ENCODE peak calls at places on chromosome 5, in seven cellular contexts. Z, I, N, P, M, F and O are unnamed samples.

GRCh38 chr5:95934207-95934804 is 27.3 kb downstream of the ELL2 start:
- DNase-seq in N (no peak), Z (no peak), F (no peak), I (no peak), P (no peak), M (no peak), O (no peak)

GRCh38 chr5:68529581-68529980 is 314.0 kb downstream of the PIK3R1 start:
- DNase-seq in M (no peak), I (no peak), P (no peak), F (peak), Z (no peak), N (no peak), O (no peak)

GRCh38 chr5:74326571-74327338 is 313.8 kb downstream of the ENC1 start:
- DNase-seq in N (no peak), Z (peak), M (no peak), P (no peak), I (peak), F (peak), O (no peak)

GRCh38 chr5:22431406-22431805 is 421.7 kb downstream of the CDH12 start:
- DNase-seq in M (no peak), F (no peak), I (peak), P (no peak), Z (no peak), N (no peak), O (no peak)

GRCh38 chr5:137184734-137185133 is 314.4 kb downstream of the SPOCK1 start:
- DNase-seq in M (no peak), F (no peak), P (no peak), Z (no peak), N (no peak), I (no peak), O (no peak)

GRCh38 chr5:159522841-159523240 is 192.6 kb upstream of the IL12B start:
- DNase-seq in F (no peak), Z (no peak), N (no peak), M (no peak), P (no peak), I (no peak), O (no peak)

GRCh38 chr5:37738057-37738691 is 101.7 kb downstream of the GDNF start:
- DNase-seq in I (no peak), P (peak), F (peak), N (no peak), M (no peak), Z (no peak), O (no peak)

GRCh38 chr5:61637566-61637965 is 305.5 kb downstream of the ZSWIM6 start:
- DNase-seq in N (no peak), Z (no peak), M (no peak), P (no peak), F (no peak), I (no peak), O (no peak)

GRCh38 chr5:173953528-173954090 is 35.4 kb upstream of the C5orf47 start:
- DNase-seq in M (no peak), F (peak), I (peak), Z (no peak), P (no peak), N (no peak), O (peak)

GRCh38 chr5:10762776-10763500 is 1.9 kb upstream of the DAP start:
- DNase-seq in N (no peak), I (no peak), Z (peak), P (no peak), M (no peak), F (peak), O (peak)

GRCh38 chr5:75275736-75276135 is 39.1 kb upstream of the ANKRD31 start:
- DNase-seq in F (no peak), Z (no peak), I (no peak), M (no peak), P (no peak), N (no peak), O (no peak)

GRCh38 chr5:128644863-128645262 is 106.8 kb upstream of the FBN2 start:
- DNase-seq in I (no peak), Z (no peak), N (no peak), F (peak), P (no peak), M (no peak), O (no peak)

GRCh38 chr5:172858990-172859811 is 25.1 kb downstream of the ERGIC1 start:
- DNase-seq in Z (no peak), M (peak), F (peak), N (no peak), P (peak), I (peak), O (peak)

GRCh38 chr5:5183192-5183699 is 43.1 kb downstream of the ADAMTS16 start:
- DNase-seq in I (no peak), Z (no peak), F (no peak), P (no peak), N (peak), M (no peak), O (no peak)

GRCh38 chr5:89351975-89352374 is 469.0 kb upstream of the MEF2C start:
- DNase-seq in N (no peak), I (no peak), P (no peak), F (peak), M (no peak), Z (no peak), O (no peak)

GRCh38 chr5:107544967-107545366 is 125.8 kb downstream of the EFNA5 start:
- DNase-seq in M (no peak), Z (no peak), I (no peak), F (no peak), N (no peak), P (no peak), O (no peak)

GRCh38 chr5:19920761-19921160 is 67.2 kb downstream of the CDH18 start:
- DNase-seq in P (no peak), F (peak), I (no peak), M (no peak), Z (no peak), N (no peak), O (no peak)

GRCh38 chr5:35098214-35098613 is 50.5 kb upstream of the AGXT2 start:
- DNase-seq in M (no peak), N (no peak), Z (no peak), F (no peak), P (no peak), I (no peak), O (no peak)

GRCh38 chr5:138745268-138745667 is 8.0 kb upstream of the CTNNA1 start:
- DNase-seq in F (no peak), M (no peak), I (no peak), Z (no peak), P (no peak), N (no peak), O (no peak)

GRCh38 chr5:96565843-96566242 is 96.3 kb upstream of the CAST start:
- DNase-seq in M (no peak), I (peak), Z (no peak), P (no peak), N (no peak), F (peak), O (no peak)

GRCh38 chr5:432201-432927 is 10.6 kb upstream of the EXOC3 start:
- DNase-seq in P (no peak), N (no peak), M (no peak), I (no peak), Z (no peak), F (no peak), O (no peak)

GRCh38 chr5:179606071-179606909 is 17.2 kb downstream of the HNRNPH1 start:
- DNase-seq in I (no peak), N (peak), P (no peak), M (no peak), F (no peak), Z (no peak), O (no peak)

GRCh38 chr5:179606910-179607448 is 16.5 kb downstream of the HNRNPH1 start:
- DNase-seq in P (no peak), I (no peak), N (peak), F (no peak), Z (no peak), M (no peak), O (no peak)

GRCh38 chr5:179605026-179605833 is 18.2 kb downstream of the HNRNPH1 start:
- DNase-seq in N (peak), P (no peak), I (no peak), Z (peak), F (peak), M (no peak), O (no peak)

GRCh38 chr5:179608131-179608581 is 15.3 kb downstream of the HNRNPH1 start:
- DNase-seq in F (no peak), I (no peak), Z (no peak), N (peak), M (no peak), P (no peak), O (no peak)

GRCh38 chr5:179607449-179607931 is 16.0 kb downstream of the HNRNPH1 start:
- DNase-seq in P (peak), F (no peak), M (peak), I (no peak), N (peak), Z (peak), O (no peak)
- TF ChIP-seq POLR2A in P (no peak), F (no peak), M (no peak), I (no peak), N (no peak), Z (no peak), O (no peak)

GRCh38 chr5:144170276-144171024 is at the start of the genes KCTD16 and YIPF5:
- DNase-seq in F (peak), N (peak), I (peak), P (peak), Z (peak), M (peak), O (peak)
- TF ChIP-seq POLR2A in F (peak), N (peak), I (peak), P (peak), Z (peak), M (no peak), O (peak)

GRCh38 chr5:134413046-134413445 is 1.4 kb upstream of the CDKN2AIPNL start:
- DNase-seq in P (no peak), Z (no peak), I (no peak), M (no peak), F (no peak), N (no peak), O (no peak)

GRCh38 chr5:134410822-134411221 is 859 bp downstream of the CDKN2AIPNL start:
- DNase-seq in Z (no peak), F (no peak), I (no peak), M (no peak), N (no peak), P (no peak), O (no peak)

GRCh38 chr5:134411228-134411545 is 494 bp downstream of the CDKN2AIPNL start:
- DNase-seq in F (no peak), Z (no peak), M (no peak), P (no peak), N (no peak), I (no peak), O (no peak)

GRCh38 chr5:134409321-134409720 is 2.4 kb downstream of the CDKN2AIPNL start:
- DNase-seq in F (no peak), N (no peak), M (no peak), Z (no peak), I (no peak), P (no peak), O (no peak)

DNA sequence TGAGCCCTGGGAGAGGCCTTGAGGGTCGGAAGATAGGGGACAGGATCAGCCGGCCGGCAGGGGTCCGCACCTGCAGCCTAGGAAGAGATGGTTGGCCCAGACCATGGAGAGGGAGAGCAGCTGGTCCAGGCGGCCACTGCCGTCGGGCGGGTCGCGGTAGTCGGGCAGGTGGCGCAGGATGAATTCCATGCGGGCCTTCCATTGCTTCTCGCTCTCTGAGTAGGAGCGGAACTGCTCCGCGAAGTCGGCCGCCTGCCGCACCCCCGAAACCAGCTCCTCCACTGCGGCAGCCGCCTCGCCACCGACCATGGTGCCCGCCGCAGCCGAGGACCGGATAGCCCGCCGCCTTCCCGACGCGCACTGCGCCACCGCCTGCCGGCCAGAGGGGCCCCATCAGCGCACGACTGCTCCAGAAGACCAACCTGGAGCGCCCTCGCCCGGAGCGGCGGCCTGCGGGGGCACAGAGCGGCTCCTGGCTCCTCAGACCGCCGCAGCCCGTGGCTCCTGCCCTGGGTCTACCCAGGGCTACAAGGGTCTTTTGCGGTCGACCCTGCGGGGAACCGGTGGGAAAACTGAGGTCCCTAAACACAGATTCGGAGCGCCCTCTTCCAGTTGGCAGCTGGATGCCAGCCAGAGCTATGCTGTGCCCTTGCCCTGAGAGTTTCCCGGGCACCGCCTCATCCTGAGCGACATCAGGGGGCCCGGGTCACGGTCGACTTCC is at the start of gene CDKN2AIPNL:
- DNase-seq in F (peak), P (peak), Z (peak), I (peak), M (peak), N (peak), O (peak)
- TF ChIP-seq POLR2A in F (peak), P (peak), Z (peak), I (peak), M (no peak), N (peak), O (peak)

GRCh38 chr5:151155149-151155776 is 2.3 kb downstream of the ANXA6 start:
- DNase-seq in Z (no peak), N (no peak), I (no peak), P (no peak), M (no peak), F (peak), O (no peak)

GRCh38 chr5:151158287-151158661 is 695 bp upstream of the ANXA6 start:
- DNase-seq in Z (no peak), M (no peak), N (peak), P (no peak), F (no peak), I (no peak), O (no peak)

GRCh38 chr5:151157426-151158286 is at the start of gene ANXA6:
- DNase-seq in M (peak), I (peak), N (peak), P (peak), F (peak), Z (peak), O (peak)

GRCh38 chr5:151156732-151157402 is 712 bp downstream of the ANXA6 start:
- DNase-seq in M (peak), Z (no peak), P (no peak), F (peak), N (peak), I (no peak), O (no peak)

DNA sequence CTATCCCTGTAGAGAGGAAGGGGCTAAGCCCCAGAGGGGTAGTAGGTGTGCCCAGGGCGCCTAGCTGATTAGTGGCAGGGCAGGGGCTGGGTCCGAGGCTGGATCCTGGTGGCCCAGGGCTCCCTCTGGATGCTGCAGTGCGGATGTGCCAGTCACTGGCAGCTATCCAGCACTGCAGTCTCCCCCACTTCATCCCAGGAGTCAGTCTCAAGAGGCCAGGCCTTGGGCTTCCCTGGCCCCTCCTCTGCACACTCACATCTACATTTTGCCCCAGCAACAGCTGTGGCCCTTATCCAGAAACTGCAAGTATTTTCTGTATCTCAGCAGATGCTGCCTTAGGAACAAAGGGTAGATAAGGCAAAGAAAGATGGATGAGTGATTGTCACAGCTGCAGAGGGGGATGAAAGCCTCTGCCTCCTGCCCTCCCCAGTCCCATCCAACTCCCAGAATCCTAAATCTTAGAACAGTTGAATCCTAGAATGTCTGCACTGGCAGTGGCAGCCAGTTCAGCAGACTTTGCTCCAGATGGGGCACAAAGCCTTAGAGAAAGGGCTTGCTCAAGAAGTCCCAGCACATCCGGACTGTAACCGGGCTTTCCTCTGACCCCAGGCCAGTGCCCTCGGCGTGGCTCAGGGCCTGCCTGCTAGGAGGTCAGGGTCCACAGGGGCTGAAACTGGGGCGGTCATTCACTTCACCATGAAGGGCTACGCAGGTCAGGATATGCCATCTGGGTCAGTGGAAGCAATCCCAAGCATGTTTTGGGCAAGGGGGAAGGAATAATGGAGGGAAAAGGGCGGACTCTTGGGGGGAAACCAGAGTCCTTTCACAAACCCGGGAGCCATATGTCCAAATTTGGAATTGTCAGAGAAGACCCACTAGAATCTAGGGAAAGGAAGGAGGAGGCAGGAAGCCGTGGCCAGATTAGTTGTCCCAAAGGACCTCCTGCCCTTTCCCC is 1.5 kb downstream of the ANXA6 start:
- DNase-seq in N (peak), F (peak), Z (no peak), I (no peak), P (no peak), M (peak), O (peak)
- TF ChIP-seq POLR2A in N (no peak), F (no peak), Z (no peak), I (no peak), P (no peak), M (no peak), O (peak)

GRCh38 chr5:140549237-140550144 is 2.0 kb downstream of the EIF4EBP3 start:
- DNase-seq in I (no peak), N (peak), M (peak), Z (peak), F (peak), P (peak), O (no peak)
- TF ChIP-seq POLR2A in I (no peak), N (no peak), M (no peak), Z (no peak), F (no peak), P (peak), O (no peak)

GRCh38 chr5:180494510-180495181 is 467 bp downstream of the CNOT6 start:
- DNase-seq in F (no peak), N (peak), M (peak), Z (peak), I (peak), P (peak), O (peak)
- TF ChIP-seq POLR2A in F (no peak), N (no peak), M (no peak), Z (no peak), I (peak), P (no peak), O (no peak)